ENCODE peak calls at places on chromosome 9, in four cellular contexts. C, T, I and G are unnamed samples. For H3K9me3, the result is how much of the 10 kb centered on the place peaks cover.

GRCh38 chr9:134299883-134300282 is 26.4 kb upstream of the RXRA start:
- DNase-seq in C (no peak), T (no peak), I (no peak), G (no peak)

GRCh38 chr9:95506692-95507455 is 9.9 kb downstream of the PTCH1 start:
- DNase-seq in C (peak), I (no peak), T (peak), G (no peak)

GRCh38 chr9:4495537-4495936 is 5.3 kb downstream of the SLC1A1 start:
- DNase-seq in I (no peak), T (no peak), C (no peak), G (no peak)

GRCh38 chr9:82206946-82207345 is 218.4 kb downstream of the SPATA31D1 start:
- DNase-seq in C (no peak), I (no peak), T (no peak), G (no peak)

GRCh38 chr9:21616082-21616778 is 134.1 kb upstream of the IFNE start:
- DNase-seq in C (no peak), I (peak), T (no peak), G (peak)

GRCh38 chr9:98430535-98430934 is 175.1 kb upstream of the TBC1D2 start:
- DNase-seq in I (no peak), T (no peak), C (no peak), G (no peak)

GRCh38 chr9:38482918-38483592 is 58.8 kb upstream of the IGFBPL1 start:
- DNase-seq in I (no peak), C (no peak), T (no peak), G (no peak)

GRCh38 chr9:116238225-116238624 is 84.6 kb downstream of the PAPPA start:
- DNase-seq in T (no peak), I (no peak), C (no peak), G (no peak)

GRCh38 chr9:114431003-114431402 is 43.2 kb upstream of the AKNA start:
- DNase-seq in I (no peak), C (no peak), T (no peak), G (no peak)

GRCh38 chr9:135035781-135036760 is 51.4 kb upstream of the OLFM1 start:
- DNase-seq in C (no peak), I (no peak), T (no peak), G (no peak)

GRCh38 chr9:89850153-89850552 is 245.3 kb downstream of the GADD45G start:
- DNase-seq in C (no peak), I (no peak), T (no peak), G (no peak)

GRCh38 chr9:5355817-5356216 is 16.1 kb upstream of the RLN1 start:
- DNase-seq in C (no peak), T (no peak), I (no peak), G (no peak)

GRCh38 chr9:87725900-87726709 is at the start of gene CTSL:
- DNase-seq in I (peak), T (peak), C (peak), G (no peak)

GRCh38 chr9:33187519-33188218 is 20.5 kb upstream of the B4GALT1 start:
- DNase-seq in C (no peak), T (no peak), I (no peak), G (no peak)

GRCh38 chr9:123383512-123384170 is 27.6 kb downstream of the CRB2 start:
- DNase-seq in T (no peak), C (no peak), I (no peak), G (no peak)

GRCh38 chr9:134375011-134375390 is 48.7 kb downstream of the RXRA start:
- DNase-seq in T (no peak), I (no peak), C (no peak), G (no peak)

GRCh38 chr9:108634669-108635462 is 220.9 kb downstream of the ACTL7B start:
- DNase-seq in C (no peak), I (peak), T (no peak), G (no peak)

GRCh38 chr9:128004011-128004604 is 23.3 kb upstream of the EEIG1 start:
- DNase-seq in C (no peak), T (peak), I (no peak), G (no peak)

GRCh38 chr9:75447281-75447680 is 359.0 kb downstream of the OSTF1 start:
- DNase-seq in C (no peak), I (no peak), T (no peak), G (no peak)

GRCh38 chr9:74940600-74940999 is 12.1 kb downstream of the C9orf40 start:
- DNase-seq in T (no peak), I (no peak), C (peak), G (no peak)

GRCh38 chr9:116270559-116270958 is 117.0 kb downstream of the PAPPA start:
- DNase-seq in I (no peak), C (no peak), T (no peak), G (no peak)

GRCh38 chr9:70924905-70925547 is 196.4 kb downstream of the TRPM3 start:
- DNase-seq in C (peak), T (peak), I (peak), G (peak)

GRCh38 chr9:115775669-115776068 is 377.9 kb upstream of the PAPPA start:
- DNase-seq in T (no peak), I (no peak), C (no peak), G (no peak)

GRCh38 chr9:122797316-122798033 is 2.4 kb upstream of the OR1K1 start:
- DNase-seq in T (no peak), C (no peak), I (no peak), G (no peak)

GRCh38 chr9:93567271-93567959 is 9.0 kb upstream of the PHF2 start:
- DNase-seq in C (no peak), T (no peak), I (no peak), G (no peak)

GRCh38 chr9:68577778-68578591 is 37.3 kb upstream of the TMEM252 start:
- DNase-seq in T (no peak), C (no peak), I (no peak), G (no peak)

GRCh38 chr9:92749071-92749933 is 15.3 kb downstream of the BICD2 start:
- DNase-seq in C (no peak), I (no peak), T (no peak), G (no peak)

GRCh38 chr9:109912726-109913460 is 132.9 kb downstream of the PALM2AKAP2 start:
- DNase-seq in I (no peak), T (no peak), C (no peak), G (no peak)

GRCh38 chr9:130741831-130742449 is 48.4 kb downstream of the EXOSC2 start:
- DNase-seq in C (no peak), T (peak), I (no peak), G (no peak)

GRCh38 chr9:69453746-69454145 is 128.7 kb downstream of the ENTREP1 start:
- DNase-seq in I (no peak), C (no peak), T (no peak), G (no peak)

GRCh38 chr9:75918154-75918553 is 27.7 kb downstream of the PCSK5 start:
- DNase-seq in T (no peak), C (no peak), I (peak), G (no peak)

GRCh38 chr9:135240222-135240621 is 152.8 kb downstream of the OLFM1 start:
- DNase-seq in C (no peak), I (no peak), T (no peak), G (no peak)

GRCh38 chr9:91162311-91162710 is 199.4 kb downstream of the AUH start:
- DNase-seq in I (no peak), T (no peak), C (no peak), G (no peak)

DNA sequence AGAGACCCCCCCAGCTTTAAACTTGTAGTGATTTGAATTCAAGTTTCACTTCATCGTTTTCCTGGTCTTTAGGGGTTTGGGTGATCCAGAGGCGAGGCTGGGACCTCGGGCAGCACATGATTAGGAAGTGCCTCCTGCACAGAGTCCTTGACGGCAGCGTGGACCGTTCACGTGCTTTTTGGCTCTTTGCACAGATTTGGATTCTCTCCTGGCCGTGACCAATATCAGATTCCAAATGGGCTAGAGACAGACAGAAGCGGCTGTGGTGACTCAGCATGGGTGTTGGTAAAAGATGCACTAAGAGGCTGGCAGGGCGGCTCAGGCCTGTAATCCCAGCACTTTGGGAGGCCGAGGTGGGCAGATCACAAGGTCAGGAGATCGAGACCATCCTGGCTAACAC is 117.2 kb upstream of the CACNA1B start:
- DNase-seq in T (no peak), I (no peak), C (no peak), G (no peak)
- TF ChIP-seq TCF7L2 in T (no peak), I (no peak), C (no peak), G (no peak)

DNA sequence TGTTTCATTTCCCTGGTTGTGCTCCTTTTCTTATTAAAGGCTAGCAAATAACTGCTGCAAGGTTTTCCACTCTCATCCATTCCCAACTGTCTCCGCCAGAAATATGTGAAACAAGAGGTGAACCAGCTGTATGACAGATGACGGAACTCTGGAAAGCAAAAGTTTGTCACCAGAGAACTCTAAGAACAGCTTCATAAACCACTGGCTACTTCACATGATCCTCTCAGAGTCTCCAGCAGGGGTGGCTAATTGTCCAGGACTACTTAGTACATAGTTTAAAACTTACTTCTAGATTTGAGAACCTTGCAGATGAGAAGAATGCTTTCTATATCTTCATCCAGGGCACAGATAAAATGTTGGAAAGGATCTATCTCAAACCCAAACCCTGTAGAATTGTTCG is 195.8 kb upstream of the RAD23B start:
- DNase-seq in C (no peak), T (no peak), I (no peak), G (no peak)
- H3K9me3 ChIP-seq in C (under half), T (under half), I (under half), G (under half)

DNA sequence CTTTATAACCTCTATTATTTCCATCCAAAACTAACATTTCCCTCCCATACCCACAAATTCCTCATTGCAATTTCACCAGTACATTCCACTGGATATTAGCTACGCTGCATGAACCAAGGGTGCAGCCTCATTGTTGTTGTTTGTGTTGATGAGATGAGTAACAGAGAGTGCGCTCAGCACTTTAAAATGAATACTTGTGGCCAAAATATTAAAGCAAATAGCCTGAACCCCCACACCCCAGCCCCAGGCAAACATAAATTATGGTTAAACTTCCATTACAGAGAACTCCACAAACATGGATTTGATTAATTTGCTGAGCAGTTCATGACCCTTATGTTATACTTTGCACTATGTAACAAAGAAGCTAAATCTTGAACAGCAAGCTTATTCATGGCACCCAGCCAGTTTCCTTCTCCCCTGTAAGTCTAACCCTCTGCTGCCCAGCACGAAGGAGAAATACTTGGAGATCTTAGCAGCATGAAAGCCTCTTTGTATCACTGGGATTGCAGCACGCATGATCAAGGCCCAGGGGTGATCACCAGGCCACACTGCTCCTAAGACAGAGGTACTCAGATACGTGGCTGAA is 205.0 kb downstream of the DOCK8 start:
- DNase-seq in I (no peak), T (no peak), C (no peak), G (no peak)
- TF ChIP-seq TCF7L2 in I (no peak), T (no peak), C (no peak), G (no peak)

GRCh38 chr9:35499029-35499700 is 9.3 kb downstream of the RUSC2 start:
- DNase-seq in I (no peak), T (no peak), C (no peak), G (no peak)
- H3K9me3 ChIP-seq in I (under half), T (under half), C (under half), G (under half)

GRCh38 chr9:124505901-124506346 is 1.3 kb downstream of the NR5A1 start:
- DNase-seq in T (no peak), C (no peak), I (no peak), G (no peak)

GRCh38 chr9:124507880-124508432 is 757 bp upstream of the NR5A1 start:
- DNase-seq in T (no peak), C (no peak), I (no peak), G (no peak)

GRCh38 chr9:124505006-124505900 is 1.9 kb downstream of the NR5A1 start:
- DNase-seq in T (no peak), C (no peak), I (no peak), G (no peak)

GRCh38 chr9:124506433-124506832 is 766 bp downstream of the NR5A1 start:
- DNase-seq in C (no peak), T (no peak), I (no peak), G (no peak)

GRCh38 chr9:124506931-124507879 is at the start of gene NR5A1:
- DNase-seq in C (peak), T (no peak), I (no peak), G (no peak)
- TF ChIP-seq TCF7L2 in C (no peak), T (no peak), I (no peak), G (no peak)

GRCh38 chr9:19682416-19682815 is 106.4 kb downstream of the SLC24A2 start:
- DNase-seq in T (no peak), I (no peak), C (no peak), G (no peak)

GRCh38 chr9:19675492-19675891 is 113.3 kb downstream of the SLC24A2 start:
- DNase-seq in I (no peak), C (no peak), T (no peak), G (no peak)

GRCh38 chr9:19683715-19684114 is 105.1 kb downstream of the SLC24A2 start:
- DNase-seq in C (no peak), T (no peak), I (no peak), G (no peak)

DNA sequence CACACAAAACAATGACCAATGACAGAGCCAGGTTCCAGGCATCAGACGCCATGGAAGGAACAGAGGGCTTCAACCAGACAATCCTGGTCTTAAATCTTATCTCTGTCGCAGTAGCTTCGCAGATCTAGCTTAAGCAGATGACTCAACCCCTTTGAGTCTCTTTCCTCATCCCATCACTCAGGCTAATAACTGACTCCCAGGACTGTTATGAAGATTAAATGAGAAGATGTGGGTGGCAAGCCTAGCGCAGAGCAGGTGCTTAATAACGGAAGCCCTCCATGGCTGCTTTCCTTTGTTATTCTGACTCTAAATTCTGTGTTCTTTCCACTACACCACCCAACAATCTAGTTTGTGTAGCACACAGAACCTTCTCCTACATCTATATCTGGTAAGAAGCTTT is 110.9 kb downstream of the SLC24A2 start:
- DNase-seq in T (peak), I (no peak), C (no peak), G (no peak)
- H3K9me3 ChIP-seq in T (under half), I (under half), C (under half), G (under half)

GRCh38 chr9:113313276-113313675 is 10.1 kb upstream of the RNF183 start:
- DNase-seq in T (no peak), C (no peak), I (no peak), G (no peak)

GRCh38 chr9:113317777-113318176 is 14.6 kb upstream of the RNF183 start:
- DNase-seq in C (peak), I (no peak), T (peak), G (no peak)

GRCh38 chr9:113319054-113319453 is 15.9 kb upstream of the RNF183 start:
- DNase-seq in C (no peak), T (no peak), I (no peak), G (no peak)

GRCh38 chr9:113320051-113320450 is 16.9 kb upstream of the RNF183 start:
- DNase-seq in I (no peak), T (no peak), C (no peak), G (no peak)

GRCh38 chr9:113316032-113316431 is 12.9 kb upstream of the RNF183 start:
- DNase-seq in T (no peak), C (no peak), I (no peak), G (no peak)
- TF ChIP-seq TCF7L2 in T (no peak), C (no peak), I (no peak), G (no peak)

DNA sequence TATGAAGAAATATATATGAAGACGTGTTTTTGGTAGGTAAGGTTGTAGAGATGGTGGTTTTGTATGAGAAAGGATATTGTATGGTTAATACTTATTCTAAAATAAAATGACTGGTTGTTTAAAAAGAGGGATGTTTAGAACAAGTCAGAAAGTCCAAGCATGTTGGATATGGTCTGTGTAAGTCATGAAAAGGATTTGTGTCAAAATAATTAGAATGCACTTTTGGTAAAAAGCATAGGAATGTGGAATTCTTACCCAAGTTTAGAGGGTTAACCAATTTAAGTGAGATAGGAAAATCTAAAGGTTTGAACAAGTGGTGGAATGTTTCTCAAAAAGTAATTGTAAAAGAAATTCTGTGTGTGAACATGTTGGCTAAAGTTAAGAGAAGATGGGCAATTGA is 1556.5 kb upstream of the C9orf72 start:
- DNase-seq in C (no peak), T (no peak), I (no peak), G (no peak)
- H3K9me3 ChIP-seq in C (half or more), T (under half), I (under half), G (under half)